ENCODE peak calls at places on chromosome 3, in five cellular contexts. O is IMR-90, S is body of pancreas, F is A549, P is vagina. N is an unnamed sample.

GRCh38 chr3:3633761-3634160 is 165.5 kb upstream of the LRRN1 start:
- DNase-seq in O (no peak), S (no peak), F (no peak), P (no peak), N (no peak)

GRCh38 chr3:71955549-71956373 is 170.8 kb upstream of the PROK2 start:
- DNase-seq in O (peak; percentile 70), S (peak; percentile 83), F (peak; percentile 36), P (no peak), N (peak; percentile 89)

GRCh38 chr3:109806929-109807328 is 469.6 kb upstream of the DPPA4 start:
- DNase-seq in O (peak; percentile 56), S (no peak), F (no peak), P (no peak), N (no peak)

GRCh38 chr3:131658115-131658514 is 155.3 kb upstream of the MRPL3 start:
- DNase-seq in O (no peak), S (no peak), F (no peak), P (no peak), N (no peak)

GRCh38 chr3:124053871-124054270 is 61.9 kb upstream of the ROPN1 start:
- DNase-seq in O (no peak), S (no peak), F (no peak), P (no peak), N (no peak)

GRCh38 chr3:165202995-165203394 is 6.8 kb upstream of the SLITRK3 start:
- DNase-seq in O (no peak), S (no peak), F (no peak), P (no peak), N (no peak)

GRCh38 chr3:17478673-17479072 is 263.8 kb downstream of the TBC1D5 start:
- DNase-seq in O (peak; percentile 97), S (no peak), F (peak; percentile 27), P (no peak), N (no peak)

GRCh38 chr3:71636482-71636881 is 53.0 kb upstream of the FOXP1 start:
- DNase-seq in O (no peak), S (no peak), F (no peak), P (no peak), N (no peak)

GRCh38 chr3:81216192-81216591 is 545.3 kb downstream of the GBE1 start:
- DNase-seq in O (peak; percentile 48), S (no peak), F (no peak), P (no peak), N (no peak)

GRCh38 chr3:56921573-56922571 is 120.1 kb upstream of the ARHGEF3 start:
- DNase-seq in O (peak; percentile 71), S (no peak), F (no peak), P (no peak), N (no peak)

GRCh38 chr3:104437891-104438290 is 928.8 kb upstream of the ALCAM start:
- DNase-seq in O (peak; percentile 10), S (no peak), F (no peak), P (no peak), N (no peak)

GRCh38 chr3:116607205-116607604 is 102.4 kb upstream of the TUSC7 start:
- DNase-seq in O (no peak), S (no peak), F (no peak), P (no peak), N (no peak)

GRCh38 chr3:170038434-170039110 is 777 bp downstream of the GPR160 start:
- DNase-seq in O (no peak), S (peak; percentile 69), F (no peak), P (no peak), N (no peak)

GRCh38 chr3:190120161-190121060 is at the start of gene P3H2:
- DNase-seq in O (peak; percentile 93), S (peak; percentile 82), F (peak; percentile 78), P (no peak), N (peak; percentile 67)
- TF ChIP-seq POLR2A in O (peak; percentile 86), S (peak; percentile 62), F (peak; percentile 50), P (no peak), N (no peak)

DNA sequence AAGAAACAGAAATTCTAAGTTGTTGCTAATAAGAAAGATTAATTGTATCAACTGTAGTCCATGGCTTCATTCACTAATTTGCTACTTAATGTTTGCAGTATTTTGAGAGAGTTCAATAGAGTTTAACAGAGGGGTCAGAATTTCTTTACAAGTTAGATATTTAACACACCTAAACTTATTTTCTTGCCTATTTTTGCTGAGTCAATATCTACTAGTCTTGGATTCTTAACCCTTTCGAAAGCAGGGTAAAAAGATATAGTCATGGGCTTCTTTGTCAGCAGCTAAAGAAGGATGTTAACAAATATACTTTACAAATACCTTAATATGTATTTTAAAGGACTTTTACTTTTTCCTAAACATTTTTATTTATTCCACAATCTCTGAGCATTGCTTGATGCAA is 155.6 kb downstream of the MDFIC2 start:
- DNase-seq in O (no peak), S (no peak), F (no peak), P (no peak), N (no peak)
- H3K4me3 ChIP-seq in O (no peak overlapping the region), S (no peak overlapping the region), F (no peak overlapping the region), P (no peak overlapping the region), N (no peak overlapping the region)

GRCh38 chr3:58666683-58667082 is at the start of gene FAM3D:
- DNase-seq in O (no peak), S (no peak), F (no peak), P (no peak), N (no peak)
- TF ChIP-seq POLR2A in O (no peak), S (no peak), F (no peak), P (no peak), N (no peak)

GRCh38 chr3:128799650-128800049 is 73.7 kb downstream of the RAB7A start:
- DNase-seq in O (no peak), S (no peak), F (no peak), P (no peak), N (no peak)

GRCh38 chr3:128800241-128801187 is 74.5 kb downstream of the RAB7A start:
- DNase-seq in O (no peak), S (no peak), F (no peak), P (no peak), N (no peak)

GRCh38 chr3:128794067-128794768 is 68.2 kb downstream of the RAB7A start:
- DNase-seq in O (peak; percentile 86), S (no peak), F (no peak), P (no peak), N (no peak)

DNA sequence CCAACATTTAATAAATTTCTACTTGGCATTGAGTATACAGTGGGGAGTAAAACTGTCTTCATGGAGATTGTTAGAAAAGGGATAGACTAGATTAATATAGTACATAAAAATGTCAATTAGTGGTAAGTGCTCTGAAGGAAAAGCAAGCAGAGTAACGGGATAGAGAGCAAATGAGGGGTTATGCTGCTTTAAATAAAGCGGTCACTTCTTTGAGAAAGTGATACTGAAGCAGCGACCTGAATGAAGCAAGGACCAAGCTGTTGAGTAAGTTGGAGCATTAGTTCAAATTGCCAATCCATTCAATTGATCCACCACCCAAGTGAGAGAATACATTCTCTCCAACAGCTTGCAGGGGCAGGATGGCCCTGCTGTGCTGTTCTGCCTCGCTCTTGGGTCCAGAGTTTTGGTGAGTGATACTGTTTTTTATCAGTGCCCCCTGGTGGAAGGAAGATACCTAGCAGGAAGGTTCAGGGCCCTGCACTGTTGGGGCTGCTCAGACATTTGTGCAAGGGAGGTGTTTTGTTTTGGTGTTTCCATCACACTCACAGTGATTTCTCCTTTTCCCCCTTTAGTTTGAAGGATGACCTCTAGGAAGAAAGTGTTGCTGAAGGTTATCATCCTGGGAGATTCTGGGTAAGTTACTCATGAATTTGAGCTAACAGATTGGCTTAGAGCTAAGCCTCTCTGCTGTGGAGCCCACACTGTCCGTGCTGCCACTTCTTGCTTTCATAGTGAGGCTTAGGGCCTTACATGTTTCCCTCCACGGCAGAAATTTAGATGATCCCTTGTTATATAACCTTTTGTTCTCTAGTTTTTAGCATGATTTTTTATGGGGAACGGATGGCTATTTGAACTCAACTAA is 69.0 kb downstream of the RAB7A start:
- DNase-seq in O (peak; percentile 61), S (peak; percentile 66), F (peak; percentile 69), P (no peak), N (no peak)
- H3K4me3 ChIP-seq in O (no peak overlapping the region), S (no peak overlapping the region), F (no peak overlapping the region), P (no peak overlapping the region), N (no peak overlapping the region)

GRCh38 chr3:129183569-129184395 is at the start of gene CNBP:
- DNase-seq in O (peak; percentile 92), S (peak; percentile 96), F (peak; percentile 86), P (no peak), N (peak; percentile 91)
- TF ChIP-seq POLR2A in O (peak; percentile 97), S (peak; percentile 98), F (peak; percentile 61), P (peak; percentile 98), N (peak; percentile 76)

GRCh38 chr3:51340311-51340829 is 44.7 kb upstream of the MANF start:
- DNase-seq in O (peak; percentile 91), S (no peak), F (peak; percentile 54), P (peak; percentile 61), N (no peak)
- H3K4me3 ChIP-seq in O (no peak overlapping the region), S (no peak overlapping the region), F (no peak overlapping the region), P (no peak overlapping the region), N (no peak overlapping the region)

GRCh38 chr3:45995370-45996192 is at the start of gene FYCO1:
- DNase-seq in O (peak; percentile 86), S (peak; percentile 95), F (peak; percentile 85), P (no peak), N (peak; percentile 92)
- TF ChIP-seq POLR2A in O (peak; percentile 28), S (peak; percentile 86), F (peak; percentile 42), P (peak; percentile 60), N (no peak)

GRCh38 chr3:157091096-157091833 is 68.7 kb downstream of the CCNL1 start:
- DNase-seq in O (no peak), S (no peak), F (no peak), P (no peak), N (no peak)

GRCh38 chr3:157087398-157088132 is 72.4 kb downstream of the CCNL1 start:
- DNase-seq in O (no peak), S (no peak), F (no peak), P (no peak), N (no peak)

GRCh38 chr3:157088506-157089454 is 71.2 kb downstream of the CCNL1 start:
- DNase-seq in O (peak; percentile 94), S (peak; percentile 97), F (peak; percentile 97), P (no peak), N (peak; percentile 99)

GRCh38 chr3:157088133-157088488 is 71.8 kb downstream of the CCNL1 start:
- DNase-seq in O (no peak), S (no peak), F (no peak), P (no peak), N (no peak)

GRCh38 chr3:157089455-157090221 is 70.3 kb downstream of the CCNL1 start:
- DNase-seq in O (peak; percentile 71), S (peak; percentile 52), F (no peak), P (no peak), N (no peak)
- H3K4me3 ChIP-seq in O (peak overlapping the region; percentile 8), S (no peak overlapping the region), F (peak overlapping the region; percentile 4), P (peak overlapping the region; percentile 76), N (no peak overlapping the region)

GRCh38 chr3:185584681-185585080 is 1.4 kb upstream of the SENP2 start:
- DNase-seq in O (no peak), S (no peak), F (no peak), P (no peak), N (no peak)

GRCh38 chr3:185582871-185583270 is 3.2 kb upstream of the SENP2 start:
- DNase-seq in O (no peak), S (no peak), F (no peak), P (no peak), N (no peak)

GRCh38 chr3:185585523-185585861 is 603 bp upstream of the SENP2 start:
- DNase-seq in O (no peak), S (no peak), F (no peak), P (no peak), N (no peak)

GRCh38 chr3:185583925-185584324 is 2.2 kb upstream of the SENP2 start:
- DNase-seq in O (no peak), S (no peak), F (no peak), P (no peak), N (no peak)

GRCh38 chr3:185582236-185582635 is 3.9 kb upstream of the SENP2 start:
- DNase-seq in O (no peak), S (no peak), F (no peak), P (no peak), N (no peak)
- TF ChIP-seq POLR2A in O (no peak), S (no peak), F (no peak), P (no peak), N (no peak)